ENCODE peak calls at places on chromosome 3, in six cellular contexts. One of them, this sample, is unnamed.

GRCh38 chr3:134803051-134803505 is 8.0 kb downstream of the EPHB1 start:
- DNase-seq in choroid plexus epithelial cell: no peak
- DNase-seq in activated naive CD8-positive, alpha-beta T cell treated with anti-CD3 and anti-CD28 coated beads for 36 hours: peak
- DNase-seq in GM23248: no peak
- DNase-seq in CD4-positive, CD25-positive, alpha-beta regulatory T cell: peak
- DNase-seq in posterior cingulate gyrus: no peak
- DNase-seq in this sample: peak

GRCh38 chr3:128447561-128448013 is 19.1 kb downstream of the DNAJB8 start:
- DNase-seq in GM23248: no peak
- DNase-seq in choroid plexus epithelial cell: no peak
- DNase-seq in CD4-positive, CD25-positive, alpha-beta regulatory T cell: peak
- DNase-seq in posterior cingulate gyrus: no peak
- DNase-seq in activated naive CD8-positive, alpha-beta T cell treated with anti-CD3 and anti-CD28 coated beads for 36 hours: peak
- DNase-seq in this sample: peak

GRCh38 chr3:170483485-170484262 is 65.0 kb downstream of the CLDN11 start:
- DNase-seq in CD4-positive, CD25-positive, alpha-beta regulatory T cell: no peak
- DNase-seq in GM23248: peak
- DNase-seq in activated naive CD8-positive, alpha-beta T cell treated with anti-CD3 and anti-CD28 coated beads for 36 hours: no peak
- DNase-seq in posterior cingulate gyrus: no peak
- DNase-seq in choroid plexus epithelial cell: no peak
- DNase-seq in this sample: no peak

GRCh38 chr3:197983076-197983475 is 23.1 kb downstream of the LMLN start:
- DNase-seq in CD4-positive, CD25-positive, alpha-beta regulatory T cell: no peak
- DNase-seq in choroid plexus epithelial cell: no peak
- DNase-seq in posterior cingulate gyrus: no peak
- DNase-seq in GM23248: no peak
- DNase-seq in activated naive CD8-positive, alpha-beta T cell treated with anti-CD3 and anti-CD28 coated beads for 36 hours: no peak
- DNase-seq in this sample: no peak

GRCh38 chr3:149933858-149934257 is 36.8 kb downstream of the PFN2 start:
- DNase-seq in choroid plexus epithelial cell: no peak
- DNase-seq in GM23248: no peak
- DNase-seq in activated naive CD8-positive, alpha-beta T cell treated with anti-CD3 and anti-CD28 coated beads for 36 hours: no peak
- DNase-seq in CD4-positive, CD25-positive, alpha-beta regulatory T cell: no peak
- DNase-seq in posterior cingulate gyrus: no peak
- DNase-seq in this sample: no peak

GRCh38 chr3:37993811-37994638 is 3.4 kb downstream of the VILL start:
- DNase-seq in CD4-positive, CD25-positive, alpha-beta regulatory T cell: peak
- DNase-seq in choroid plexus epithelial cell: peak
- DNase-seq in posterior cingulate gyrus: peak
- DNase-seq in activated naive CD8-positive, alpha-beta T cell treated with anti-CD3 and anti-CD28 coated beads for 36 hours: peak
- DNase-seq in GM23248: peak
- DNase-seq in this sample: peak

GRCh38 chr3:27340524-27340923 is 28.7 kb downstream of the NEK10 start:
- DNase-seq in CD4-positive, CD25-positive, alpha-beta regulatory T cell: peak
- DNase-seq in posterior cingulate gyrus: no peak
- DNase-seq in activated naive CD8-positive, alpha-beta T cell treated with anti-CD3 and anti-CD28 coated beads for 36 hours: no peak
- DNase-seq in GM23248: no peak
- DNase-seq in choroid plexus epithelial cell: no peak
- DNase-seq in this sample: no peak

GRCh38 chr3:55180936-55181535 is 253.2 kb upstream of the LRTM1 start:
- DNase-seq in posterior cingulate gyrus: peak
- DNase-seq in choroid plexus epithelial cell: peak
- DNase-seq in activated naive CD8-positive, alpha-beta T cell treated with anti-CD3 and anti-CD28 coated beads for 36 hours: no peak
- DNase-seq in CD4-positive, CD25-positive, alpha-beta regulatory T cell: no peak
- DNase-seq in GM23248: peak
- DNase-seq in this sample: peak

GRCh38 chr3:61809879-61810278 is 248.5 kb downstream of the PTPRG start:
- DNase-seq in activated naive CD8-positive, alpha-beta T cell treated with anti-CD3 and anti-CD28 coated beads for 36 hours: no peak
- DNase-seq in choroid plexus epithelial cell: no peak
- DNase-seq in CD4-positive, CD25-positive, alpha-beta regulatory T cell: no peak
- DNase-seq in posterior cingulate gyrus: no peak
- DNase-seq in GM23248: no peak
- DNase-seq in this sample: no peak

GRCh38 chr3:119194237-119195150 is 21.1 kb downstream of the UPK1B start:
- DNase-seq in CD4-positive, CD25-positive, alpha-beta regulatory T cell: no peak
- DNase-seq in posterior cingulate gyrus: no peak
- DNase-seq in choroid plexus epithelial cell: no peak
- DNase-seq in GM23248: peak
- DNase-seq in activated naive CD8-positive, alpha-beta T cell treated with anti-CD3 and anti-CD28 coated beads for 36 hours: no peak
- DNase-seq in this sample: no peak

GRCh38 chr3:117439812-117440211 is 730.2 kb downstream of the TUSC7 start:
- DNase-seq in CD4-positive, CD25-positive, alpha-beta regulatory T cell: no peak
- DNase-seq in choroid plexus epithelial cell: peak
- DNase-seq in GM23248: peak
- DNase-seq in activated naive CD8-positive, alpha-beta T cell treated with anti-CD3 and anti-CD28 coated beads for 36 hours: no peak
- DNase-seq in posterior cingulate gyrus: no peak
- DNase-seq in this sample: no peak

GRCh38 chr3:171542976-171543375 is 82.8 kb upstream of the TNIK start:
- DNase-seq in CD4-positive, CD25-positive, alpha-beta regulatory T cell: no peak
- DNase-seq in GM23248: no peak
- DNase-seq in activated naive CD8-positive, alpha-beta T cell treated with anti-CD3 and anti-CD28 coated beads for 36 hours: no peak
- DNase-seq in choroid plexus epithelial cell: no peak
- DNase-seq in posterior cingulate gyrus: no peak
- DNase-seq in this sample: no peak

GRCh38 chr3:126414406-126414805 is 19.7 kb downstream of the CFAP100 start:
- DNase-seq in choroid plexus epithelial cell: no peak
- DNase-seq in GM23248: no peak
- DNase-seq in activated naive CD8-positive, alpha-beta T cell treated with anti-CD3 and anti-CD28 coated beads for 36 hours: no peak
- DNase-seq in CD4-positive, CD25-positive, alpha-beta regulatory T cell: no peak
- DNase-seq in posterior cingulate gyrus: no peak
- DNase-seq in this sample: no peak

GRCh38 chr3:71227344-71227743 is 356.2 kb downstream of the FOXP1 start:
- DNase-seq in choroid plexus epithelial cell: no peak
- DNase-seq in posterior cingulate gyrus: no peak
- DNase-seq in activated naive CD8-positive, alpha-beta T cell treated with anti-CD3 and anti-CD28 coated beads for 36 hours: no peak
- DNase-seq in CD4-positive, CD25-positive, alpha-beta regulatory T cell: peak
- DNase-seq in GM23248: no peak
- DNase-seq in this sample: no peak

GRCh38 chr3:128349963-128350599 is 116.6 kb downstream of the DNAJB8 start:
- DNase-seq in GM23248: no peak
- DNase-seq in CD4-positive, CD25-positive, alpha-beta regulatory T cell: no peak
- DNase-seq in posterior cingulate gyrus: no peak
- DNase-seq in choroid plexus epithelial cell: no peak
- DNase-seq in activated naive CD8-positive, alpha-beta T cell treated with anti-CD3 and anti-CD28 coated beads for 36 hours: no peak
- DNase-seq in this sample: no peak

GRCh38 chr3:78857494-78858111 is 910.2 kb downstream of the ROBO1 start:
- DNase-seq in CD4-positive, CD25-positive, alpha-beta regulatory T cell: no peak
- DNase-seq in GM23248: no peak
- DNase-seq in posterior cingulate gyrus: no peak
- DNase-seq in activated naive CD8-positive, alpha-beta T cell treated with anti-CD3 and anti-CD28 coated beads for 36 hours: no peak
- DNase-seq in choroid plexus epithelial cell: peak
- DNase-seq in this sample: no peak

GRCh38 chr3:18988619-18989229 is 159.6 kb upstream of the KCNH8 start:
- DNase-seq in choroid plexus epithelial cell: peak
- DNase-seq in CD4-positive, CD25-positive, alpha-beta regulatory T cell: peak
- DNase-seq in posterior cingulate gyrus: no peak
- DNase-seq in GM23248: peak
- DNase-seq in activated naive CD8-positive, alpha-beta T cell treated with anti-CD3 and anti-CD28 coated beads for 36 hours: no peak
- DNase-seq in this sample: no peak

GRCh38 chr3:53152316-53152715 is 8.7 kb upstream of the PRKCD start:
- DNase-seq in CD4-positive, CD25-positive, alpha-beta regulatory T cell: no peak
- DNase-seq in GM23248: no peak
- DNase-seq in choroid plexus epithelial cell: no peak
- DNase-seq in activated naive CD8-positive, alpha-beta T cell treated with anti-CD3 and anti-CD28 coated beads for 36 hours: no peak
- DNase-seq in posterior cingulate gyrus: no peak
- DNase-seq in this sample: no peak

GRCh38 chr3:151835751-151836550 is 22.0 kb downstream of the AADAC start:
- DNase-seq in choroid plexus epithelial cell: peak
- DNase-seq in activated naive CD8-positive, alpha-beta T cell treated with anti-CD3 and anti-CD28 coated beads for 36 hours: no peak
- DNase-seq in posterior cingulate gyrus: no peak
- DNase-seq in GM23248: peak
- DNase-seq in CD4-positive, CD25-positive, alpha-beta regulatory T cell: no peak
- DNase-seq in this sample: peak

GRCh38 chr3:160454995-160455394 is 5.4 kb upstream of the TRIM59 start:
- DNase-seq in activated naive CD8-positive, alpha-beta T cell treated with anti-CD3 and anti-CD28 coated beads for 36 hours: no peak
- DNase-seq in choroid plexus epithelial cell: no peak
- DNase-seq in CD4-positive, CD25-positive, alpha-beta regulatory T cell: no peak
- DNase-seq in GM23248: no peak
- DNase-seq in posterior cingulate gyrus: no peak
- DNase-seq in this sample: no peak

GRCh38 chr3:158723991-158724390 is 8.3 kb downstream of the RARRES1 start:
- DNase-seq in activated naive CD8-positive, alpha-beta T cell treated with anti-CD3 and anti-CD28 coated beads for 36 hours: no peak
- DNase-seq in choroid plexus epithelial cell: no peak
- DNase-seq in CD4-positive, CD25-positive, alpha-beta regulatory T cell: no peak
- DNase-seq in GM23248: no peak
- DNase-seq in posterior cingulate gyrus: no peak
- DNase-seq in this sample: no peak

GRCh38 chr3:126017310-126017709 is 48.3 kb downstream of the ROPN1B start:
- DNase-seq in CD4-positive, CD25-positive, alpha-beta regulatory T cell: no peak
- DNase-seq in GM23248: no peak
- DNase-seq in activated naive CD8-positive, alpha-beta T cell treated with anti-CD3 and anti-CD28 coated beads for 36 hours: no peak
- DNase-seq in posterior cingulate gyrus: no peak
- DNase-seq in choroid plexus epithelial cell: no peak
- DNase-seq in this sample: no peak

GRCh38 chr3:51703776-51704510 is 2.9 kb upstream of the GRM2 start:
- DNase-seq in choroid plexus epithelial cell: no peak
- DNase-seq in CD4-positive, CD25-positive, alpha-beta regulatory T cell: no peak
- DNase-seq in GM23248: no peak
- DNase-seq in activated naive CD8-positive, alpha-beta T cell treated with anti-CD3 and anti-CD28 coated beads for 36 hours: no peak
- DNase-seq in posterior cingulate gyrus: no peak
- DNase-seq in this sample: no peak

GRCh38 chr3:42900226-42900625 is 5.7 kb upstream of the ZNF662 start:
- DNase-seq in activated naive CD8-positive, alpha-beta T cell treated with anti-CD3 and anti-CD28 coated beads for 36 hours: no peak
- DNase-seq in CD4-positive, CD25-positive, alpha-beta regulatory T cell: no peak
- DNase-seq in choroid plexus epithelial cell: no peak
- DNase-seq in posterior cingulate gyrus: no peak
- DNase-seq in GM23248: no peak
- DNase-seq in this sample: no peak

GRCh38 chr3:3031358-3031757 is 78.8 kb downstream of the IL5RA start:
- DNase-seq in CD4-positive, CD25-positive, alpha-beta regulatory T cell: no peak
- DNase-seq in choroid plexus epithelial cell: no peak
- DNase-seq in posterior cingulate gyrus: no peak
- DNase-seq in GM23248: no peak
- DNase-seq in activated naive CD8-positive, alpha-beta T cell treated with anti-CD3 and anti-CD28 coated beads for 36 hours: no peak
- DNase-seq in this sample: no peak

GRCh38 chr3:183827809-183828537 is 2.6 kb upstream of the MAP6D1 start:
- DNase-seq in posterior cingulate gyrus: no peak
- DNase-seq in activated naive CD8-positive, alpha-beta T cell treated with anti-CD3 and anti-CD28 coated beads for 36 hours: no peak
- DNase-seq in CD4-positive, CD25-positive, alpha-beta regulatory T cell: no peak
- DNase-seq in GM23248: no peak
- DNase-seq in choroid plexus epithelial cell: no peak
- DNase-seq in this sample: no peak

GRCh38 chr3:112017081-112017480 is 17.5 kb upstream of the TMPRSS7 start:
- DNase-seq in GM23248: peak
- DNase-seq in CD4-positive, CD25-positive, alpha-beta regulatory T cell: no peak
- DNase-seq in activated naive CD8-positive, alpha-beta T cell treated with anti-CD3 and anti-CD28 coated beads for 36 hours: no peak
- DNase-seq in posterior cingulate gyrus: no peak
- DNase-seq in choroid plexus epithelial cell: no peak
- DNase-seq in this sample: no peak

This sample was measured in DND-41.